ENCODE peak calls at places on chromosomes 3 and 15, in five cellular contexts. P is cardiac muscle cell, D is neural crest cell, B is GM13976, X is heart right ventricle. G is an unnamed sample.

GRCh38 chr15:49814709-49815108 is 193.9 kb downstream of the DTWD1 start:
- DNase-seq in P (no peak), D (no peak), B (no peak), X (no peak), G (no peak)

GRCh38 chr3:85120879-85121278 is 162.1 kb downstream of the CADM2 start:
- DNase-seq in P (no peak), D (no peak), B (no peak), X (no peak), G (no peak)

GRCh38 chr3:162034368-162034767 is 537.8 kb downstream of the OTOL1 start:
- DNase-seq in P (no peak), D (no peak), B (no peak), X (no peak), G (no peak)

GRCh38 chr15:28014623-28015200 is 84.4 kb downstream of the OCA2 start:
- DNase-seq in P (no peak), D (no peak), B (no peak), X (no peak), G (no peak)

GRCh38 chr15:68789921-68790575 is 30.6 kb downstream of the ANP32A start:
- DNase-seq in P (peak; percentile 50), D (no peak), B (no peak), X (peak; percentile 48), G (no peak)

GRCh38 chr3:42270561-42270960 is 4.6 kb upstream of the CCK start:
- DNase-seq in P (no peak), D (no peak), B (no peak), X (no peak), G (no peak)

GRCh38 chr15:45393851-45394250 is 15.5 kb upstream of the GATM start:
- DNase-seq in P (no peak), D (no peak), B (no peak), X (no peak), G (no peak)

GRCh38 chr3:123739754-123740153 is 144.4 kb downstream of the MYLK start:
- DNase-seq in P (no peak), D (no peak), B (no peak), X (no peak), G (no peak)

GRCh38 chr3:126287536-126288181 is 69.5 kb downstream of the KLF15 start:
- DNase-seq in P (peak; percentile 85), D (peak; percentile 62), B (no peak), X (peak; percentile 62), G (no peak)

GRCh38 chr3:113140876-113141275 is 70.5 kb upstream of the BOC start:
- DNase-seq in P (no peak), D (no peak), B (no peak), X (no peak), G (no peak)

DNA sequence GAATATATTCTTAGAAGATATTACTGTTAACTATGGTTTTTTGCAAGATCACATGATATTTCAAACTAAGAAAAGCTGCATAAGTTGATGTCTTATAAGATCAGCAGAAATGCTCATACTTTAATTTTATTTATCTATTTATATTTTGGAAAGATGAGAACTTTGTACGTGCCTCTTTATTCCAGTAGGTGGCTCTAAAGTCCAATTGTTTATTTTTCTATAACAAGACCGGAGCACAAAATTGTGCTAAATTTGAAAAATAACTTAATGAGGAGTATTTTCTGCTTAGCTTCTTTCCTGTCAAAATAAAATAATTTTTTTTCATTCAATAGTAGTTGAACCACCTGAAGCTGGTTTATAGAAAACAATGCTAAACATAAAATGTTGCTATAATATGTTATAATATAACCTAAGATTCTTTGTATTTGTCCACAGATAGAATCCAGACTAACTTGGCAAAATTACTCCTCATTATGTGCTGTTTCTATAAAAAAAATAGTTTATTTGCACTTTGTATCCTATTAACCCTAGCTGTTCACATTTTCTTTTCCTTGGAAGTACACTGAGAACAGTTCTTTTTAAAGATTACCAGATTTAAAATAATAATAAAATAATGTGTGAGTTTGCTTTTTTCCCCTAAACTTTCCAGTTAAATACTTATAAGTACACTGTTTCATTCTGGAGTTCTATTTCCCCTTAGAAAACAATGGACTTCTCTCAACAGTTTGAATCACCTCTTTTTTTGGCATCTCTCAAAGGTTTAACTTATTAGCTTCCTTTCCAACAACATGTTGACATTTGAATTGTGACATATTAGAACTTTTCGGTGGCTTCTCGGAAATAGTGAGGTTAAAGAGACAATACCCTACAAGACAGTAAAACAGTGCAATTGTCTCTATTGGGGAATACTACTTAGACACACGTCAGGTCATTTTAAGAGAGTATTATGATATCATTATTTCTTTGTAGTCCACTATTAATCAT is 530.0 kb downstream of the MECOM start:
- DNase-seq in P (no peak), D (no peak), B (no peak), X (no peak), G (no peak)
- TF ChIP-seq CTCF in P (peak; percentile 49), D (peak; percentile 72), B (no peak), X (peak; percentile 62), G (peak; percentile 31)

DNA sequence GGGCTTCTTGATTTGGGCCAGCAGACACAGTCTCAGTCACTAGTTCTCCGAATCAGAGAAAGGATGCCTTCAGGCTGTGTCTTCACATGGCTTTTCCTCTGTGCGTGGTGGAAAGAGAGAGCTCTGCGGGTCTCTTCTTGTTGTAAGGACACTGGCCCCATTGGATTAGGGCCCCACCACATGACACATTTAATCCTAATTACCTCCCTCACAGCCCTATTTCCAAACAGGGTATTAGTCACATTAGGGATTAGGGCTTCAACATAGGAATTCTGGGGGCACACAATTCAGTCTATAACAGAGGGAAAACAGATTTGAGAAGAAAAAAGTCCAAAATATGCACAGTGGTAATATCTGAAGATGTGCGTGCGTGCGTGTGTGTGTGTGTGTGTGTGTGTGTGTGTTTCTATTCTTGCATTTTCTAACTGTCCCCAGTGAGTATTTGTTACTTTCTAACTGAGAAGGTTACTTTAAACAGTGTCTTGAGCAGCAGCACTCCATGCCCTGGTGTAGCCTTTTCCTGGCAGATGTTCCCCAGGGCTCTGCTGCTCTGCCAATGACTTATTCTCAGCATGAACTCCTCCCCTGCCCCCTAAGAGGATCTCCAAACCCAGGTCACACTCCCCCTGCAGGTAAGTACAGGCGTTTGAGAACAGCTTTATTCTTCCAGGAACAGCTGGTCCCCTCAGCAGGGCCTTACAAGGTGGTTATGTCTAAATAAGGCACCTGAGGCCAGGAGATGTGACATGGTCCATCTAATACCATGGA is 72.9 kb downstream of the RPL39L start:
- DNase-seq in P (peak; percentile 60), D (no peak), B (peak; percentile 37), X (peak; percentile 34), G (no peak)
- TF ChIP-seq CTCF in P (peak; percentile 32), D (peak; percentile 39), B (no peak), X (peak; percentile 50), G (peak; percentile 37)

GRCh38 chr3:119695480-119695879 is 7.3 kb upstream of the CFAP91 start:
- DNase-seq in P (no peak), D (no peak), B (no peak), X (no peak), G (no peak)

GRCh38 chr3:119690043-119690656 is 12.7 kb upstream of the CFAP91 start:
- DNase-seq in P (peak; percentile 36), D (no peak), B (no peak), X (no peak), G (no peak)
- TF ChIP-seq CTCF in P (peak; percentile 64), D (peak; percentile 69), B (no peak), X (peak; percentile 56), G (peak; percentile 39)

GRCh38 chr3:46998852-46999515 is 19.5 kb downstream of the NBEAL2 start:
- DNase-seq in P (no peak), D (no peak), B (no peak), X (no peak), G (no peak)
- TF ChIP-seq CTCF in P (no peak), D (peak; percentile 5), B (no peak), X (no peak), G (no peak)

GRCh38 chr15:26974120-26974780 is 3.3 kb downstream of the GABRG3 start:
- DNase-seq in P (peak; percentile 57), D (no peak), B (no peak), X (no peak), G (no peak)
- TF ChIP-seq CTCF in P (peak; percentile 33), D (peak; percentile 72), B (no peak), X (no peak), G (peak; percentile 58)